ENCODE peak calls at places on chromosomes 13 and 19, in ten cellular contexts. M, Z, U, L, I, Y, B, V, A and N are unnamed samples.

GRCh38 chr19:20513179-20513934 is 52.2 kb downstream of the ZNF737 start:
- DNase-seq in A (no peak), L (no peak), M (no peak), I (no peak), Z (no peak), Y (no peak), B (no peak), V (no peak), U (no peak), N (no peak)

GRCh38 chr13:109785141-109785891 is 1.1 kb downstream of the IRS2 start:
- DNase-seq in A (peak), Y (peak), L (peak), I (no peak), Z (no peak), V (peak), B (peak), M (peak), U (peak), N (no peak)

GRCh38 chr19:49591731-49592485 is 926 bp downstream of the PRR12 start:
- DNase-seq in V (peak), Y (peak), I (no peak), M (peak), U (peak), L (peak), B (peak), A (peak), Z (no peak), N (no peak)

GRCh38 chr19:33551676-33552075 is 30.1 kb upstream of the PEPD start:
- DNase-seq in V (peak), U (no peak), Z (no peak), B (peak), Y (no peak), I (no peak), M (no peak), A (no peak), L (no peak), N (no peak)

GRCh38 chr13:48448963-48449614 is 36.2 kb upstream of the LPAR6 start:
- DNase-seq in U (no peak), Y (no peak), Z (no peak), L (no peak), I (no peak), A (no peak), M (no peak), V (no peak), B (no peak), N (no peak)

GRCh38 chr19:57757941-57758340 is 11.3 kb downstream of the ZNF776 start:
- DNase-seq in A (no peak), M (no peak), U (no peak), V (no peak), Y (no peak), I (no peak), L (no peak), Z (no peak), B (no peak), N (no peak)

GRCh38 chr19:30871979-30872378 is 477.3 kb downstream of the TSHZ3 start:
- DNase-seq in B (no peak), U (no peak), Z (no peak), A (no peak), L (no peak), V (no peak), I (no peak), M (no peak), Y (no peak), N (no peak)

GRCh38 chr19:34418300-34418699 is 9.9 kb upstream of the UBA2 start:
- DNase-seq in L (no peak), U (no peak), M (no peak), A (no peak), I (no peak), B (no peak), Y (no peak), V (no peak), Z (no peak), N (no peak)

DNA sequence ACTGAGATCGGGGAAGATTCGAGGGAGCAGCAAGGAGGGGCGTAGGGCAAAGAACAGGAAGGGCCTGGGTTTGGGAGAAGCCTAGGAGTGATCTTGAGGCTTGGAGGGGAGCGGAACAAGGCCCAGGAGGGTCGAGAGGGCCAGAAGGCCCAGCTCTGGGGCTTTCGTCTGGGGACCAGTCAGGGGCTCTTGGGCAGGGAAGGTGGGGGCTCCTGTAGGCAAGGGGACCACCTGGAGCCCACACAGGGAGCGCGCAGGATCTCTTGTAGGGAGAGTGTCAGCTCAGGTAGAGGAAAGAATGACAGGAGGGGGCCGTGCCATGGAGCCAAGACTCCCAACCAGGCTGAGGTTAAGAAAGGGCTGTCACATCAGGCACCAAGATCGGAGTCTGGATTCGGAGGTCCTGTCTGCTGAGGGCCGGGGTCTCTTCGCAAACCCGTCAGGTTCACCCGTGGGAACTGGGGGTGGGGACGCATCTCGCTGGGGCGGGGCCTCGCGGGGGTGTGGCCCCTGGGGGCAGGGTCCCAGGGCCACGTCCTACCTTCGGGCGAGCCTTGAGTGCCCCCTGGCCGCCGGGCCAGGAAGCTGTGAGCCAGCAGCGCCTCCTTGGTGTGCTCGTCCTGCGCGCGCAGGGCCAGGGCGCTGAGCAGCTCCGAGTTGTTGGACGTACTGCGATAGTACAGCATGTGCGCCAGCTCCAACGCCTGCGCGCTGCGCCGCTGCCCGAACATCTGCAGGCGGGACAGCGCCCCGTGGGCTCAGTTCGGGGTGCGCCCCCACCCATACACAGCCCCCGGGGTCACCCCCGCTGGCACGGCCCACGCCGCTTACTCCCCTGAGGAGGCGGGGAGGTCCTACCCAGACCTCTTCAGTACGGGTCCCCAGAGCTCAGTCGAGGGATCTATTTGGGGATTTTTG is 8.4 kb downstream of the EMP3 start:
- DNase-seq in M (peak), Y (peak), V (peak), L (peak), U (peak), I (peak), A (peak), Z (peak), B (peak), N (no peak)
- TF ChIP-seq POLR2A in M (no peak), Y (peak), V (no peak), L (no peak), U (peak), I (no peak), A (no peak), Z (peak), B (no peak), N (no peak)

GRCh38 chr19:18385675-18386542 is at the start of gene GDF15:
- DNase-seq in U (peak), A (no peak), I (peak), V (peak), L (peak), M (peak), Y (peak), Z (peak), B (peak), N (no peak)

GRCh38 chr19:18386543-18387251 is 739 bp downstream of the GDF15 start:
- DNase-seq in B (no peak), Z (no peak), V (no peak), L (no peak), A (no peak), U (no peak), Y (peak), M (no peak), I (peak), N (no peak)

GRCh38 chr19:18387395-18387794 is 1.4 kb downstream of the GDF15 start:
- DNase-seq in B (no peak), M (no peak), Z (no peak), I (no peak), Y (no peak), L (no peak), A (no peak), U (no peak), V (no peak), N (no peak)

GRCh38 chr19:18384775-18385174 is 1.2 kb upstream of the GDF15 start:
- DNase-seq in A (no peak), Y (no peak), L (no peak), U (no peak), I (no peak), B (no peak), Z (no peak), V (no peak), M (no peak), N (no peak)

DNA sequence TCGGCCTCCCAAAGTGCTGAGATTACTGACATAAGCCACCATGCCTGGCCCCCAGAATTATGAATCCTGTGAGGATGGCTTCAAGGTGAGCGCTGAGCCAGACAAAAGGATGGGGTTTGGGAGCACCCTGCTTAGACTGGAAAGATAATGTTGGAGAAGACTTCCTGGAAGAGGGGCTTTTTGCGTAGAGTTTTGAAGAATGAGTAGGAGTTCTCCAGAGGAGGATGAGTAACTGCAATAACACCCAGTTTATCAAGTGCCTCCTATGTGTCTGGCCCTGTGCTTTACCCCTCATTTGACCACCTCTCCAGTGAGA is 641 bp upstream of the GDF15 start:
- DNase-seq in V (no peak), U (no peak), I (no peak), B (no peak), L (no peak), Z (no peak), A (no peak), M (no peak), Y (no peak), N (no peak)
- TF ChIP-seq POLR2AphosphoS5 in V (no peak), U (no peak), I (no peak), B (no peak), L (no peak), Z (no peak), A (no peak), M (no peak), Y (no peak), N (no peak)

GRCh38 chr19:1856345-1856697 is 7.1 kb downstream of the KLF16 start:
- DNase-seq in V (no peak), I (no peak), B (no peak), Z (no peak), M (no peak), L (no peak), U (peak), A (no peak), Y (no peak), N (no peak)

GRCh38 chr19:1855828-1856255 is 7.5 kb downstream of the KLF16 start:
- DNase-seq in U (no peak), L (no peak), M (no peak), Z (no peak), B (peak), A (no peak), Y (no peak), V (no peak), I (no peak), N (no peak)

GRCh38 chr19:1854032-1854541 is 5.8 kb upstream of the REXO1 start:
- DNase-seq in A (no peak), Y (no peak), Z (no peak), L (no peak), V (peak), B (peak), M (no peak), I (no peak), U (no peak), N (no peak)

GRCh38 chr19:1854542-1855039 is 6.3 kb upstream of the REXO1 start:
- DNase-seq in A (no peak), U (no peak), I (peak), V (peak), L (no peak), Z (no peak), B (peak), M (no peak), Y (peak), N (no peak)

GRCh38 chr19:1855040-1855827 is 7.0 kb upstream of the REXO1 start:
- DNase-seq in Z (peak), B (peak), V (peak), U (peak), A (peak), L (peak), I (peak), Y (peak), M (peak), N (no peak)
- TF ChIP-seq POLR2A in Z (no peak), B (peak), V (peak), U (peak), A (no peak), L (no peak), I (peak), Y (peak), M (peak), N (peak)

DNA sequence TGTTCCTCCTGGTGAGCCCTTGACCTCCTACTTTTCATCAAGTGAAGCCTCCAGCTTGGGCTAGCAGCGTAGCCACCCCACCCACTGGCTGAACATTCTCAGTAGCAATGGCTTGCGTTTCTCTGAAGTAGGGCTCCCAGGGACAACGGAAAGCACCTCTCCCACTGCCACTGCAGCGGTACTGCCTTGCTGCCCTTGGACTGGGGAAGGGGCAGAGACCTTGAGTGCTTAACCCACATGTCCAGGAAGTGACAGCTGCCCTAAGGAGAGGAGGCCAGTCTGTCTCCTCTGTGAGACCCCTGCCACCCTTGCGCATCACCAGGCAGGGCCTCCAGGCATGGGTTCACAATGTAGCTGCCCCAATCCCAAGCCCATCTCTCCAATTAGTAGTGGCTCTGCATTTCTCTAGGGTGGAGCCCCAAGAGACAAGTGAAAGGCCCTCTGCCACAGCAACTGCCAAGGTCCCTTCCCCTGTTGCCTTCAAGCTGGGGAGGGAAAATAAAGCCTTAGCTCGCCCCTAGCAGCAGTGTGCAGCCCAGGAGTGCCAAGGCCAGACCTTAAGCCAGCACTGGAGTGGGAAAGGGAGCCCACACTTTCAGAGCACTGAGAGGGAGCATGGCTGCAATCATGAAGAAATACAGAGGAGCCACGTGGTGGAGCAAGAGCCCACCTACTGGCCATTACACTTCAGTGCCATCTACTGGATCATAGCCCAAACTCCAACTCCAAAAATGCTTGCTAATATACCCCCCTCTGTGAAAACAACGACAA is 175.9 kb upstream of the TRPC4 start:
- DNase-seq in A (no peak), B (no peak), L (no peak), Y (no peak), M (peak), V (no peak), I (no peak), Z (no peak), U (no peak), N (no peak)
- TF ChIP-seq POLR2AphosphoS5 in A (no peak), B (no peak), L (no peak), Y (no peak), M (no peak), V (no peak), I (no peak), Z (no peak), U (no peak), N (no peak)

GRCh38 chr19:42396542-42397314 is 6.6 kb upstream of the CNFN start:
- DNase-seq in U (peak), Z (peak), L (peak), Y (peak), I (peak), B (peak), V (peak), M (peak), A (peak), N (peak)
- TF ChIP-seq POLR2A in U (peak), Z (peak), L (no peak), Y (peak), I (peak), B (peak), V (peak), M (peak), A (peak), N (peak)

GRCh38 chr19:47691090-47691489 is 22.1 kb upstream of the EHD2 start:
- DNase-seq in I (no peak), Y (no peak), B (no peak), M (no peak), Z (no peak), A (no peak), U (no peak), V (no peak), L (no peak), N (no peak)
- TF ChIP-seq POLR2AphosphoS5 in I (no peak), Y (no peak), B (no peak), M (no peak), Z (no peak), A (no peak), U (no peak), V (no peak), L (no peak), N (no peak)

GRCh38 chr13:98819382-98819781 is 66.9 kb upstream of the SLC15A1 start:
- DNase-seq in Y (no peak), V (no peak), I (no peak), L (no peak), Z (no peak), B (no peak), M (no peak), A (no peak), U (no peak), N (no peak)
- TF ChIP-seq POLR2A in Y (no peak), V (no peak), I (no peak), L (no peak), Z (no peak), B (no peak), M (no peak), A (no peak), U (no peak), N (no peak)

DNA sequence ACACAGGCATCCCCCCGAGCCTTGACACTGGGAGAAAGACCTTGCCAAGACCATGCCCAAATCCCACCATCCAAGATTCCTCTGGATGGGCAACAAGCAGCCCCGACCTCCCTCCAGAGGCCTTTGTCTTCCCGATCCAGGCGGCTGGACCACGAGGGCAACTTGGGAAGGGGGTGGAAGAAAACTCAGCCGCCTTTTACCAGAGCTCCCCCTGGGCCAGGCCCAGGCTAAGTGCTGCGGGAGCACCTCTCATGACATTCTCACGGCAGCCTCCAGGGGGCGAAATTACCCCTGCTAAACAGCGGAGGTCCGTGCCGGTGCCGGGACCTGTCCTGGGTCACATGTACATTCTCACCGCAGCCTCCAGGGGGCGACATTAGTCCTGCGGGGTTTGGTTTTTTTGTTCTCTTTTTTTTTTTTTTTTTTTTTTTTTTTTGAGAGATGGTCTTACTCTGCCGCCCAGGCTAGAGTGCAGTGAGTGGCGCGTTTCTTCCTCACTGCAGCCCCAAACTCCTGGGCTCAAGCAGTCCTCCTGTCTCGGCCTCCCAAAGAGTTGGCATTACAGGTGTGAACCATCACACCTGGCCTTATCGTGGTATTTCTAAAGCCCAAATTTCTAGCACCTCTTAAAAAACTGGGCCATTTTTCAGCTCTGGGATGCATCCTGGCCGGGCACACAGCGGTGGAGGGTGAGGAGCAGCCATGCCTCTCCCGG is 2.1 kb upstream of the RSPH6A start:
- DNase-seq in B (peak), L (peak), U (peak), I (peak), V (peak), Z (peak), M (peak), Y (peak), A (peak), N (no peak)
- TF ChIP-seq POLR2AphosphoS5 in B (peak), L (peak), U (peak), I (peak), V (no peak), Z (peak), M (no peak), Y (peak), A (no peak), N (peak)

GRCh38 chr13:33279898-33280549 is 5.5 kb downstream of the STARD13 start:
- DNase-seq in L (no peak), V (no peak), M (peak), I (peak), Z (no peak), U (no peak), A (peak), B (no peak), Y (no peak), N (no peak)
- TF ChIP-seq POLR2A in L (no peak), V (no peak), M (no peak), I (no peak), Z (no peak), U (no peak), A (no peak), B (no peak), Y (no peak), N (no peak)

GRCh38 chr19:907183-907853 is 5.7 kb downstream of the R3HDM4 start:
- DNase-seq in L (no peak), Z (no peak), V (no peak), Y (no peak), M (no peak), I (no peak), U (no peak), B (peak), A (no peak), N (no peak)
- TF ChIP-seq POLR2AphosphoS5 in L (no peak), Z (no peak), V (no peak), Y (no peak), M (no peak), I (no peak), U (no peak), B (peak), A (no peak), N (no peak)